ENCODE peak calls at places on chromosome 15, in ten cellular contexts. One of them, this sample, is unnamed.

GRCh38 chr15:61401903-61402698 is 173.0 kb upstream of the RORA start:
- DNase-seq in GM13976: no peak
- DNase-seq in lung: no peak
- DNase-seq in foreskin fibroblast: no peak
- DNase-seq in testis: no peak
- DNase-seq in activated naive CD4-positive, alpha-beta T cell treated with anti-CD3 and anti-CD28 coated beads, Interleukin-2, amount 10 ng/mL, durations not matched to agents 7 days and 5 days: no peak
- DNase-seq in NCI-H345: no peak
- DNase-seq in stimulated activated CD4-positive, alpha-beta T cell treated with anti-CD3 and anti-CD28 coated beads, TNF-alpha, amount 100 ng/mL, for 4 hours: no peak
- DNase-seq in NCI-H1436: no peak
- DNase-seq in AML-193: no peak
- DNase-seq in this sample: no peak

GRCh38 chr15:60179786-60180391 is 175.8 kb downstream of the FOXB1 start:
- DNase-seq in NCI-H345: peak
- DNase-seq in stimulated activated CD4-positive, alpha-beta T cell treated with anti-CD3 and anti-CD28 coated beads, TNF-alpha, amount 100 ng/mL, for 4 hours: peak
- DNase-seq in foreskin fibroblast: peak
- DNase-seq in lung: no peak
- DNase-seq in AML-193: peak
- DNase-seq in testis: peak
- DNase-seq in GM13976: peak
- DNase-seq in activated naive CD4-positive, alpha-beta T cell treated with anti-CD3 and anti-CD28 coated beads, Interleukin-2, amount 10 ng/mL, durations not matched to agents 7 days and 5 days: peak
- DNase-seq in NCI-H1436: peak
- DNase-seq in this sample: peak

GRCh38 chr15:60477164-60477563 is 1.8 kb downstream of the ICE2 start:
- DNase-seq in NCI-H345: no peak
- DNase-seq in GM13976: no peak
- DNase-seq in stimulated activated CD4-positive, alpha-beta T cell treated with anti-CD3 and anti-CD28 coated beads, TNF-alpha, amount 100 ng/mL, for 4 hours: no peak
- DNase-seq in lung: no peak
- DNase-seq in testis: no peak
- DNase-seq in NCI-H1436: no peak
- DNase-seq in foreskin fibroblast: no peak
- DNase-seq in activated naive CD4-positive, alpha-beta T cell treated with anti-CD3 and anti-CD28 coated beads, Interleukin-2, amount 10 ng/mL, durations not matched to agents 7 days and 5 days: no peak
- DNase-seq in AML-193: no peak
- DNase-seq in this sample: no peak

GRCh38 chr15:71338827-71339542 is 223.7 kb downstream of the THSD4 start:
- DNase-seq in GM13976: no peak
- DNase-seq in AML-193: no peak
- DNase-seq in testis: peak
- DNase-seq in NCI-H1436: no peak
- DNase-seq in stimulated activated CD4-positive, alpha-beta T cell treated with anti-CD3 and anti-CD28 coated beads, TNF-alpha, amount 100 ng/mL, for 4 hours: no peak
- DNase-seq in lung: no peak
- DNase-seq in foreskin fibroblast: no peak
- DNase-seq in NCI-H345: no peak
- DNase-seq in activated naive CD4-positive, alpha-beta T cell treated with anti-CD3 and anti-CD28 coated beads, Interleukin-2, amount 10 ng/mL, durations not matched to agents 7 days and 5 days: no peak
- DNase-seq in this sample: no peak

GRCh38 chr15:99961011-99961441 is 227.8 kb upstream of the LYSMD4 start:
- DNase-seq in stimulated activated CD4-positive, alpha-beta T cell treated with anti-CD3 and anti-CD28 coated beads, TNF-alpha, amount 100 ng/mL, for 4 hours: no peak
- DNase-seq in testis: peak
- DNase-seq in GM13976: peak
- DNase-seq in activated naive CD4-positive, alpha-beta T cell treated with anti-CD3 and anti-CD28 coated beads, Interleukin-2, amount 10 ng/mL, durations not matched to agents 7 days and 5 days: peak
- DNase-seq in lung: no peak
- DNase-seq in NCI-H1436: no peak
- DNase-seq in AML-193: no peak
- DNase-seq in foreskin fibroblast: no peak
- DNase-seq in NCI-H345: no peak
- DNase-seq in this sample: peak

GRCh38 chr15:88746451-88746850 is 56.8 kb upstream of the ACAN start:
- DNase-seq in activated naive CD4-positive, alpha-beta T cell treated with anti-CD3 and anti-CD28 coated beads, Interleukin-2, amount 10 ng/mL, durations not matched to agents 7 days and 5 days: no peak
- DNase-seq in testis: no peak
- DNase-seq in GM13976: no peak
- DNase-seq in NCI-H345: no peak
- DNase-seq in foreskin fibroblast: no peak
- DNase-seq in NCI-H1436: no peak
- DNase-seq in lung: no peak
- DNase-seq in stimulated activated CD4-positive, alpha-beta T cell treated with anti-CD3 and anti-CD28 coated beads, TNF-alpha, amount 100 ng/mL, for 4 hours: no peak
- DNase-seq in AML-193: no peak
- DNase-seq in this sample: no peak

GRCh38 chr15:56532766-56533455 is 68.0 kb upstream of the MNS1 start:
- DNase-seq in lung: no peak
- DNase-seq in stimulated activated CD4-positive, alpha-beta T cell treated with anti-CD3 and anti-CD28 coated beads, TNF-alpha, amount 100 ng/mL, for 4 hours: no peak
- DNase-seq in foreskin fibroblast: no peak
- DNase-seq in testis: no peak
- DNase-seq in AML-193: no peak
- DNase-seq in NCI-H1436: peak
- DNase-seq in NCI-H345: peak
- DNase-seq in activated naive CD4-positive, alpha-beta T cell treated with anti-CD3 and anti-CD28 coated beads, Interleukin-2, amount 10 ng/mL, durations not matched to agents 7 days and 5 days: no peak
- DNase-seq in GM13976: no peak
- DNase-seq in this sample: no peak

GRCh38 chr15:94383706-94384105 is 152.3 kb downstream of the MCTP2 start:
- DNase-seq in GM13976: no peak
- DNase-seq in NCI-H1436: no peak
- DNase-seq in NCI-H345: no peak
- DNase-seq in lung: no peak
- DNase-seq in testis: no peak
- DNase-seq in activated naive CD4-positive, alpha-beta T cell treated with anti-CD3 and anti-CD28 coated beads, Interleukin-2, amount 10 ng/mL, durations not matched to agents 7 days and 5 days: no peak
- DNase-seq in stimulated activated CD4-positive, alpha-beta T cell treated with anti-CD3 and anti-CD28 coated beads, TNF-alpha, amount 100 ng/mL, for 4 hours: no peak
- DNase-seq in foreskin fibroblast: peak
- DNase-seq in AML-193: no peak
- DNase-seq in this sample: peak

GRCh38 chr15:45794304-45794703 is 159.5 kb downstream of the SQOR start:
- DNase-seq in GM13976: no peak
- DNase-seq in foreskin fibroblast: no peak
- DNase-seq in testis: no peak
- DNase-seq in stimulated activated CD4-positive, alpha-beta T cell treated with anti-CD3 and anti-CD28 coated beads, TNF-alpha, amount 100 ng/mL, for 4 hours: no peak
- DNase-seq in AML-193: no peak
- DNase-seq in activated naive CD4-positive, alpha-beta T cell treated with anti-CD3 and anti-CD28 coated beads, Interleukin-2, amount 10 ng/mL, durations not matched to agents 7 days and 5 days: no peak
- DNase-seq in lung: no peak
- DNase-seq in NCI-H345: no peak
- DNase-seq in NCI-H1436: no peak
- DNase-seq in this sample: no peak

GRCh38 chr15:58240191-58240932 is 102.2 kb downstream of the AQP9 start:
- DNase-seq in AML-193: no peak
- DNase-seq in lung: no peak
- DNase-seq in NCI-H345: no peak
- DNase-seq in testis: no peak
- DNase-seq in NCI-H1436: no peak
- DNase-seq in GM13976: no peak
- DNase-seq in foreskin fibroblast: no peak
- DNase-seq in stimulated activated CD4-positive, alpha-beta T cell treated with anti-CD3 and anti-CD28 coated beads, TNF-alpha, amount 100 ng/mL, for 4 hours: no peak
- DNase-seq in activated naive CD4-positive, alpha-beta T cell treated with anti-CD3 and anti-CD28 coated beads, Interleukin-2, amount 10 ng/mL, durations not matched to agents 7 days and 5 days: no peak
- DNase-seq in this sample: no peak

GRCh38 chr15:51708013-51708412 is 26.7 kb downstream of the SCG3 start:
- DNase-seq in stimulated activated CD4-positive, alpha-beta T cell treated with anti-CD3 and anti-CD28 coated beads, TNF-alpha, amount 100 ng/mL, for 4 hours: no peak
- DNase-seq in AML-193: no peak
- DNase-seq in testis: no peak
- DNase-seq in activated naive CD4-positive, alpha-beta T cell treated with anti-CD3 and anti-CD28 coated beads, Interleukin-2, amount 10 ng/mL, durations not matched to agents 7 days and 5 days: no peak
- DNase-seq in NCI-H1436: no peak
- DNase-seq in foreskin fibroblast: peak
- DNase-seq in NCI-H345: peak
- DNase-seq in lung: no peak
- DNase-seq in GM13976: no peak
- DNase-seq in this sample: no peak

GRCh38 chr15:60002528-60003218 is 1.4 kb upstream of the FOXB1 start:
- DNase-seq in NCI-H345: no peak
- DNase-seq in AML-193: no peak
- DNase-seq in lung: no peak
- DNase-seq in GM13976: peak
- DNase-seq in testis: no peak
- DNase-seq in activated naive CD4-positive, alpha-beta T cell treated with anti-CD3 and anti-CD28 coated beads, Interleukin-2, amount 10 ng/mL, durations not matched to agents 7 days and 5 days: no peak
- DNase-seq in foreskin fibroblast: no peak
- DNase-seq in stimulated activated CD4-positive, alpha-beta T cell treated with anti-CD3 and anti-CD28 coated beads, TNF-alpha, amount 100 ng/mL, for 4 hours: no peak
- DNase-seq in NCI-H1436: no peak
- DNase-seq in this sample: no peak

This sample was measured in amniotic epithelial cell.